ENCODE peak calls at places on chromosome 9, in five cellular contexts. D, M, J, L and X are unnamed samples. For H3K9me2, the result is how much of the 10 kb centered on the place peaks cover.

GRCh38 chr9:7756088-7756487 is 43.5 kb downstream of the DMAC1 start:
- DNase-seq in D (no peak), L (no peak), M (no peak), J (no peak), X (no peak)

GRCh38 chr9:135209136-135209535 is 121.7 kb downstream of the OLFM1 start:
- DNase-seq in L (no peak), J (no peak), M (no peak), D (no peak), X (no peak)

GRCh38 chr9:78146241-78146640 is 89.6 kb upstream of the CEP78 start:
- DNase-seq in L (no peak), D (no peak), M (no peak), J (no peak), X (no peak)

GRCh38 chr9:748861-749497 is 92.5 kb upstream of the DMRT1 start:
- DNase-seq in D (no peak), L (no peak), M (no peak), J (no peak), X (no peak)

GRCh38 chr9:72038890-72039410 is 21.5 kb downstream of the C9orf57 start:
- DNase-seq in M (peak), D (peak), J (peak), L (peak), X (peak)

GRCh38 chr9:96655198-96655851 is at the start of gene PRXL2C:
- DNase-seq in L (no peak), J (peak), D (peak), M (no peak), X (peak)

GRCh38 chr9:69674741-69675438 is 2.7 kb upstream of the APBA1 start:
- DNase-seq in J (no peak), L (peak), D (peak), M (no peak), X (no peak)

GRCh38 chr9:14057347-14058077 is 256.4 kb downstream of the NFIB start:
- DNase-seq in D (no peak), L (no peak), J (peak), M (no peak), X (no peak)

GRCh38 chr9:121551985-121552753 is 52.5 kb upstream of the GGTA1 start:
- DNase-seq in L (peak), M (peak), D (no peak), J (no peak), X (no peak)

GRCh38 chr9:124078641-124079040 is 67.1 kb downstream of the LHX2 start:
- DNase-seq in M (no peak), D (peak), L (peak), J (no peak), X (no peak)

GRCh38 chr9:112322701-112323377 is 10.6 kb downstream of the PTBP3 start:
- DNase-seq in L (no peak), M (no peak), J (no peak), D (no peak), X (no peak)
- TF ChIP-seq CTCF in L (no peak), M (no peak), J (no peak), D (no peak), X (no peak)

GRCh38 chr9:82890401-82890800 is 172.5 kb downstream of the RASEF start:
- DNase-seq in D (no peak), M (no peak), J (no peak), L (no peak), X (no peak)

GRCh38 chr9:82890865-82891264 is 172.1 kb downstream of the RASEF start:
- DNase-seq in M (no peak), J (no peak), D (no peak), L (no peak), X (no peak)

GRCh38 chr9:82891321-82891720 is 171.6 kb downstream of the RASEF start:
- DNase-seq in J (no peak), M (no peak), L (no peak), D (no peak), X (no peak)

GRCh38 chr9:82894961-82895902 is 167.7 kb downstream of the RASEF start:
- DNase-seq in D (no peak), L (no peak), J (peak), M (no peak), X (peak)
- H3K9me2 ChIP-seq in D (under half), L (under half), J (under half), M (under half), X (under half)

GRCh38 chr9:92405770-92406169 is 1.4 kb upstream of the OGN start:
- DNase-seq in M (no peak), J (no peak), D (no peak), L (no peak), X (peak)

GRCh38 chr9:92404437-92404836 is at the start of gene OGN:
- DNase-seq in L (no peak), D (no peak), M (no peak), J (no peak), X (peak)

GRCh38 chr9:92404031-92404430 is 347 bp downstream of the OGN start:
- DNase-seq in D (no peak), J (no peak), L (no peak), M (no peak), X (no peak)

GRCh38 chr9:92402359-92402758 is 2.0 kb downstream of the OGN start:
- DNase-seq in J (no peak), D (no peak), L (no peak), M (no peak), X (no peak)

GRCh38 chr9:92403153-92403552 is 1.2 kb downstream of the OGN start:
- DNase-seq in D (no peak), J (no peak), M (no peak), L (no peak), X (no peak)
- H3K4me3 ChIP-seq in D (no peak), J (no peak), M (no peak), L (no peak), X (no peak)

DNA sequence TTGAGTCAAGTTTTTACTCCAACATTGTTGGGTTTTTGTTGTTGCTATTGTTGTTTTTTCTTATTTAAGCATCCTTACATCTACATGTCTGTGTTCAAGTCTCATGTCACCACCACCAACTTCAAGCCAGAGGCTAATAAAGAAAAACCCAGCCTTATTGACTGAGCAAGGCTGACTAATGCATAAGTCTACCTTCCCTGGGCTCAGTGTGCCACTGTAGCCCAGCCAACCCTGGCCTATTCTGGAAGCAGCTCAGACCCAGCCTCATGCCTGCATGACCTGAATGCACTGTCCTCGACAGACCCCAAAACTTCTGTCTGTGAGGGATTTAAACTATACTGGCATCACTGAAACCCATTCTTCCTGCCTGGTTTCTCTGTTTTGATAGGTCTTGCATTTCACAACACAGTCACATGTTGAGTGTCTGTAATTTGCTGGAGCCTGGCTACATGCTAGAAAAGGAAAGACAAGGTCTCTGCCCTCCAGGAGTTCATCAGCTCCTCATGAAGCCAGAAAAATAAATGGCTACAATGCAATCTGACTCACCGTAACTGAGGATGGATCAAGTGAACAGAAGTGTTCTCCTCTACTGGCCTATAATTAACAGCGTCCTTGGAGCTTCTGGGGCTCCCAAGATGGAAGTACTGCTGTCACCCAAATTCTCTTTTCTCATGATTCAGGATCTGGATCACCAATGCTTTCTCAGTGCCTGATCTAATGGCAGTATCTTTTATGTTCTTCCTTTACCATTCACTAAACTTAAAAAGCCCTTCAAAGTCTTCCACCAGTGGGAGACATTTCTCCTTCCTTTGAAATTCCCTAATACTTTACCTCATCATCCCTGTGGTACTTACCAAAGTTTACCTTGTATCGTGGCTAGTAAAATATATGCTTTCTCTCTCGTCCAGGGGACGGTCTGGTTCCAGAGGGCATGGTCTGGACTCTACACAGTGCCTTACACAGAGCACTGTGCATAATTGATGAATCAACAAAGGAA is 103.9 kb upstream of the IFNE start:
- DNase-seq in D (peak), J (no peak), M (no peak), L (no peak), X (no peak)
- TF ChIP-seq CTCF in D (peak), J (no peak), M (no peak), L (no peak), X (no peak)

GRCh38 chr9:132367613-132368305 is 13.0 kb upstream of the SETX start:
- DNase-seq in M (no peak), L (no peak), J (no peak), D (no peak), X (peak)

GRCh38 chr9:132369421-132369820 is 14.6 kb upstream of the SETX start:
- DNase-seq in L (no peak), D (no peak), M (no peak), J (no peak), X (no peak)

GRCh38 chr9:132365986-132366385 is 11.2 kb upstream of the SETX start:
- DNase-seq in J (no peak), D (no peak), M (no peak), L (no peak), X (no peak)

DNA sequence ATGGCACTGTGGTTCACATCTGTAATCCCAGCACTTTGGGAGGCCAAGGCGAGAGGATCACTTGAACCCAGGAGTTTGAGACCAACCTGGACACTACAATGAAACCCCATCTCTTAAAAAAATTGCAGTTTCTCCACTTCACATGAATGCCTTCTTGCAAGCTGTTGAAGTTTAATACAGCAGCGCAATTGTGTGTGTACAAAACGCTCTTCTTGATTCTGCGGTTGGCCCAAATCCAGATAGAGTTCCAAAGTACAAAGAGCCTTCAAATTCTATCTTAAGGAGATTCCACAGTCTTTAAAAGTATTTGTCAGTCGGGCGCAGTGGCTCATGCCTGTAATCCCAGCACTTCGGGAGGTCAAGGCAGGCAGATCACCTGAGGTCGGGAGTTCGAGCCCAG is 9.3 kb upstream of the SETX start:
- DNase-seq in J (no peak), L (no peak), M (no peak), D (no peak), X (no peak)
- H3K9me2 ChIP-seq in J (under half), L (under half), M (under half), D (under half), X (under half)

DNA sequence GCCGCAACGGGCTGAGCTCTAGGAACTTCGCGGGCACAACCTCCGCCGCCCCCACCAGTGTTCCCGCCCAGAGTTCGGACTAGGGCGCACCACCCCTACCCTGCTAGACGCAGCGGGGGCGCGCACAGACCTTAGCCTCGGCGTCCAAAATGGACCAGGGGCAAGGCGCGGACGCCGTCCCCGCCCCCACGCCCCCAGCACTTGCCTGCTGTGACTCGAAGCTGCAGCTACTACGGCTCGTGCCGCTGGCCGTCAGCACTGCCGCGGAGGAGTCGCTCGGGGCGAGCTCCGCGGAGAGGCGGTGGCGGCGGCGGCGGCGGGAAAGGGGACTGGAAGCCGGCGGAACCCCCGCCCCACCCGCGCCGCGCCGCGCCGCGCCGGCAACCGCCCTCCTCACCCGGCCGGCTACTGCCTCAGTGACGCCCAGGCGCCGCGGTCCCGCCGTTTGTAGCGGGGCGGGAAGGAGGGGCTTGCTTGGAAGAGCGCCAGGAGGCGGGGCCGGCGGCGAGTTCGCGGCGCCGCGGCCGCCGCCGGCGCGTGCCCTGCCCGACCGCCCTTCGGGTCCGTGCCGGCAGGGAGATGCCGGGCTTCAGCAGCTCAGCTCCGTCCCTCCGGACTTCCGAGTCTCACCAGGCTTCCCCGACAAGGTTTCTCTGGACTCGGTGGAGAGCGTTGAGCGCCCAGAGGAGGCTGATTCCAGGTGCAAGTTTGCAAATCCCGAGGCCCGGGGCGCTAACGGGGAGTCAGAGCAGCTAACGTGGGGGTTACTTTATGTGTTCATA is 4.4 kb downstream of the ELAVL2 start:
- DNase-seq in D (peak), L (no peak), M (no peak), J (peak), X (peak)
- H3K4me3 ChIP-seq in D (peak), L (no peak), M (no peak), J (peak), X (peak)

DNA sequence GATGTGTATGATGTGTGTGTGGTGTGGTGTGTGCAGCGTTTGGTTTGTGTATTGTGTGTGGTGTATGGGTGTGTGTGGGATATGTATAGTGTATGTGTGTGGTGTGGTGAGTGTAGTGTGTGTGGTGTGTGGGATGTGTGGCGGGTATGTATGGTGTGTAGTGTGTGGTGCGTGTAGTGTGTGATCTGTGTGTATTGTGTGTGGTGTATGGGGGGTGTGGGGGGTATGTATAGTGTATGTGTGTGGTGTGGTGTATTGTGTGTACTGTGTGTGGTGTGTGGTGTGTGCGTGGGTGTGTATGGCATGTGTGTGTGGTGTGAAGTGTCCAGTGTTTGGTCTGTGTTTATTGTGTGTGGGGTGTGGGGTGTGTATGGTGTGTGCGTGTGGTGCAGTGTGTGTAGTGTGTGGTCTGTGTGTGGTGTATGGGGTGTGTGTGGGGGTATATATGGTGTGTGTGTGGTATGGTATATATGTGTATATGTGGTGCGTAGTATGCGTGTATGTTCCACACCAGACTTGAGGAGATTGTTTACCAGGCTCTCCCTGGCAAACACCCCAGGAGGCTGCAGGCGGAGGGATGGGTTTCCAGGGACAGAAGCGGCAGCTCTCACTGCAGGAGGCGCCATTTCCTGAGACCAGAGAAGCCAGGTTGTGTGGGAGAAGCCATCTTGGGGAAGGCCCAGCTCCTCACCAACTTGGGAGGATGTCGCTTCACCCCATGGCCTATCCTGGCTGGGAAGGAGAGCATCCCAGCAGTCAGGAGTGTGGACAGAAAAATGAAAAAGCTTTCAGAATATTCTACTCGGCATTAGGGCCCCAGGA is 138.1 kb downstream of the NXNL2 start:
- DNase-seq in J (peak), M (no peak), D (no peak), L (no peak), X (peak)
- TF ChIP-seq CTCF in J (no peak), M (no peak), D (no peak), L (no peak), X (peak)

GRCh38 chr9:82893549-82893948 is 169.4 kb downstream of the RASEF start:
- DNase-seq in J (no peak), D (no peak), M (no peak), L (no peak), X (no peak)
- H3K9me2 ChIP-seq in J (under half), D (under half), M (under half), L (under half), X (under half)